ENCODE peak calls at places on chromosomes 3 and 15, in six cellular contexts. C is fibroblast of lung, F is astrocyte, T is PC-9, M is PC-3, Q is GM23338. X is an unnamed sample.

GRCh38 chr15:51192560-51193280 is 98.0 kb upstream of the TNFAIP8L3 start:
- DNase-seq in C (peak; percentile 76), F (peak; percentile 57), T (peak; percentile 77), M (peak; percentile 89), Q (peak; percentile 94), X (peak; percentile 88)

GRCh38 chr3:82293867-82294266 is 532.4 kb upstream of the GBE1 start:
- DNase-seq in C (peak; percentile 11), F (peak; percentile 2), T (no peak), M (peak; percentile 91), Q (no peak), X (no peak)

GRCh38 chr3:106421928-106422327 is 553.1 kb upstream of the CBLB start:
- DNase-seq in C (peak; percentile 65), F (peak; percentile 55), T (no peak), M (peak; percentile 10), Q (no peak), X (no peak)

GRCh38 chr3:109132801-109133473 is 3.6 kb upstream of the C3orf85 start:
- DNase-seq in C (peak; percentile 94), F (peak; percentile 93), T (no peak), M (peak; percentile 69), Q (no peak), X (no peak)

GRCh38 chr3:88113311-88114162 is 36.2 kb upstream of the C3orf38 start:
- DNase-seq in C (peak; percentile 52), F (peak; percentile 42), T (peak; percentile 25), M (peak; percentile 86), Q (peak; percentile 90), X (peak; percentile 77)

GRCh38 chr15:47661661-47662180 is 55.6 kb upstream of the SEMA6D start:
- DNase-seq in C (no peak), F (no peak), T (no peak), M (no peak), Q (no peak), X (no peak)

GRCh38 chr15:47803767-47804166 is 86.5 kb downstream of the SEMA6D start:
- DNase-seq in C (no peak), F (no peak), T (no peak), M (no peak), Q (no peak), X (no peak)

GRCh38 chr3:117665311-117665710 is 955.7 kb downstream of the TUSC7 start:
- DNase-seq in C (no peak), F (no peak), T (no peak), M (no peak), Q (no peak), X (no peak)

GRCh38 chr3:51860703-51861665 is at the start of gene IQCF2:
- DNase-seq in C (no peak), F (no peak), T (no peak), M (no peak), Q (no peak), X (no peak)

GRCh38 chr15:59866642-59867041 is 137.5 kb upstream of the FOXB1 start:
- DNase-seq in C (no peak), F (no peak), T (no peak), M (no peak), Q (no peak), X (no peak)

GRCh38 chr3:133742351-133743091 is 3.7 kb upstream of the TF start:
- DNase-seq in C (peak; percentile 53), F (peak; percentile 40), T (peak; percentile 5), M (peak; percentile 77), Q (no peak), X (no peak)

GRCh38 chr3:173396191-173397041 is 1.1 kb upstream of the NLGN1 start:
- DNase-seq in C (peak; percentile 27), F (peak; percentile 10), T (peak; percentile 29), M (no peak), Q (peak; percentile 64), X (peak; percentile 44)

GRCh38 chr3:13300546-13301294 is 119.4 kb downstream of the NUP210 start:
- DNase-seq in C (no peak), F (no peak), T (no peak), M (no peak), Q (no peak), X (no peak)

GRCh38 chr15:38377547-38378161 is 76.3 kb upstream of the FAM98B start:
- DNase-seq in C (no peak), F (no peak), T (no peak), M (no peak), Q (no peak), X (no peak)

GRCh38 chr3:138054057-138054456 is 44.1 kb downstream of the CLDN18 start:
- DNase-seq in C (no peak), F (no peak), T (no peak), M (no peak), Q (no peak), X (no peak)

GRCh38 chr15:99440029-99440428 is 125.8 kb upstream of the MEF2A start:
- DNase-seq in C (no peak), F (no peak), T (no peak), M (no peak), Q (no peak), X (no peak)

GRCh38 chr3:38586546-38587520 is 62.7 kb downstream of the SCN5A start:
- DNase-seq in C (no peak), F (no peak), T (no peak), M (no peak), Q (no peak), X (no peak)

GRCh38 chr3:11349466-11349865 is 77.3 kb downstream of the ATG7 start:
- DNase-seq in C (no peak), F (no peak), T (no peak), M (peak; percentile 9), Q (no peak), X (no peak)

GRCh38 chr15:38216763-38217162 is 35.9 kb upstream of the SPRED1 start:
- DNase-seq in C (no peak), F (no peak), T (no peak), M (peak; percentile 94), Q (no peak), X (no peak)

GRCh38 chr15:98708191-98708590 is 59.9 kb downstream of the IGF1R start:
- DNase-seq in C (no peak), F (no peak), T (no peak), M (no peak), Q (no peak), X (no peak)

GRCh38 chr3:114380233-114380645 is 86.4 kb downstream of the TIGIT start:
- DNase-seq in C (peak; percentile 97), F (peak; percentile 95), T (no peak), M (no peak), Q (no peak), X (peak; percentile 5)

GRCh38 chr3:17759901-17760300 is 17.5 kb upstream of the TBC1D5 start:
- DNase-seq in C (peak; percentile 23), F (peak; percentile 8), T (no peak), M (peak; percentile 10), Q (no peak), X (no peak)

DNA sequence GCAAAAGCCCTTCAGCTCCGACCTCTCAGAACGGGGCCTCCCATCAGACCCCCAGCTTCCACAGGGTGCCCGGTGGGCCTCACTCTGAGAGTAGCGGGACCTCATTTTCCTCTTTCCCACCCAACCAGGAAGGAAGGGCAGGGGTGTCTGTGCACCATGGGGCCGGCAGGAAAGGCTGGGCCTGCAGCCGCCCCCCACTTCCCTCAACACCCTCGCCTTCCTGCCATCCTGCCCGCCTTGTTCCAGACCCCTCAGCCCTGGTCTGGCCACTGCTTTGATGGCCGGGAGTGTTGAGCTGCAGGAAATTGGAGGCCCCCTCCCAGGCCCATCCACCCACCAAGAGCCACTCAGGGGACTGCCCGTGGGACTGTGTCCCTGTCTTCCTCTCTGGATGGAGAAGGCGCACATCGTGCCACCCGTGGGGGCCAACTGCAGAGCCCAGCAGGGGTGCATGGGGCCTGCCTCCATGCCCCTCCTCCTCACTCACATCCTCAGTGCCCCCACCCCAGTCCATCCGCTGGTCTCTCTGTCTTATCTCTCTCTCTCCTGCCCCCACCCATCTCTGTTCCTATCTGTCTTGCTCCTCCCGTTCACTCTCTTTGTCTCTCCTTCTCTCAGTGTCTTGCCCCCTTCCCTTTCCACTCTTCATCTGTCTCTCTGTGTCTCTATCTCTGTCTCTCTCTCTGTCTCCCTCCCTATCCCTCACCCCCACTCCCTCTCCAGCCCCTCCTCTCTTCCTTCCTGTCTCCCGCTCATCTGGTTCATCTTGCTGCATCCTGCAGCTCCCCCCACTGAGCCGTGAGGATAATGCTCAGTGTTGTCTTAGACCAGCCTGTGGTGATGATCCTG is 1.8 kb upstream of the PLXND1 start:
- DNase-seq in C (peak; percentile 54), F (no peak), T (no peak), M (peak; percentile 6), Q (peak; percentile 78), X (peak; percentile 63)
- TF ChIP-seq CTCF in C (peak; percentile 25), F (no peak), T (no peak), M (peak; percentile 33), Q (peak; percentile 37), X (peak; percentile 33)

GRCh38 chr3:128364808-128365360 is 101.8 kb downstream of the DNAJB8 start:
- DNase-seq in C (no peak), F (no peak), T (no peak), M (no peak), Q (no peak), X (no peak)

GRCh38 chr3:128362026-128362965 is 104.4 kb downstream of the DNAJB8 start:
- DNase-seq in C (no peak), F (no peak), T (no peak), M (no peak), Q (no peak), X (no peak)

GRCh38 chr3:128366652-128367051 is 100.0 kb downstream of the DNAJB8 start:
- DNase-seq in C (peak; percentile 17), F (no peak), T (no peak), M (no peak), Q (no peak), X (no peak)

GRCh38 chr3:128366136-128366535 is 100.6 kb downstream of the DNAJB8 start:
- DNase-seq in C (no peak), F (no peak), T (no peak), M (no peak), Q (no peak), X (no peak)

DNA sequence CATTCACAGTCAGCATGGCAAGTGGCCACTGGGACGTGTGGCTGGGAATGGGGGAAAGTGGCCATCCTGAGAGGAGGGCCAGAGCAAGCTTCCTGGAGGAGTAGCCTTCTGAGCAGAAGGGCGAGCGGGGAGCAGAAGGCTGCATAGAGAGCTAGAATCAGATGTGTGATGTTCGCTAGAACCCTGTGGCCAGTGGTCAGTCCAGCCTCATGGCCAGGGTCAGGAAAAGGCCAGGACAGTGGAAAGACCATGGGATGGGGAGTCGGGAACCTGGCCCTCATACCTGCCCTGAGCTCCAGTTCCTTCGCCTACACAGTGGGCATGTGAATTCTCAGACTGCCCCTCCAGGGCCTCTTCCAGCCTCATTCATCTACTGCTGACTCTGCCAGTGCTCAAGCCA is 102.4 kb downstream of the DNAJB8 start:
- DNase-seq in C (no peak), F (no peak), T (no peak), M (no peak), Q (no peak), X (no peak)
- H3K4me2 ChIP-seq in C (no peak overlapping the region), F (no peak overlapping the region), T (no peak overlapping the region), M (no peak overlapping the region), Q (no peak overlapping the region), X (no peak overlapping the region)

GRCh38 chr3:193190387-193190786 is 50.6 kb upstream of the PLAAT1 start:
- DNase-seq in C (peak; percentile 25), F (peak; percentile 6), T (no peak), M (peak; percentile 44), Q (peak; percentile 94), X (peak; percentile 88)
- TF ChIP-seq CTCF in C (peak; percentile 13), F (peak; percentile 30), T (peak; percentile 51), M (peak; percentile 64), Q (peak; percentile 90), X (peak; percentile 77)

DNA sequence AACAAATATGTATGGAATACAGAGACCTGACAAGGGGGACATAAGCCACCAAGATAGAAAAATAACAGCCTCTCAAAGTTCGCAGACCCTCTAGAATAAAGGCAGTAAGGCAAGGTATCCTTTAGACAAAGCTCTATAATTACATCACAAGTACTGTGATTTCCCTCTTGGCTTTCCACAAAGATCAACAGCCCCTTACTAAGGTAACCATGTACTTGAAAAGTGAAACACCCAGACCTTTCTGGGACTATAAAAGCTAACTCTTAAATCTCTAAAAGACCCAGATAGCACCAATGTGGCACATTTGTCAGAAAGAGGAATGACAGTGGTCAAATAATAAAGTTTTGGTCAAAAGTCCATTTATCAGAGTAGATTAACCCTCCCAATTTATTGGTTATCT is 51.9 kb downstream of the TBL1XR1 start:
- DNase-seq in C (no peak), F (no peak), T (no peak), M (no peak), Q (no peak), X (no peak)
- H3K4me2 ChIP-seq in C (no peak overlapping the region), F (no peak overlapping the region), T (peak overlapping the region; percentile 23), M (peak overlapping the region; percentile 25), Q (peak overlapping the region; percentile 15), X (no peak overlapping the region)

X was measured in neural progenitor cell.